ENCODE peak calls at places on chromosomes 1 and 21, in four cellular contexts. S is body of pancreas, D is IMR-90, W is T-helper 9 cell. H is an unnamed sample.

GRCh38 chr1:96409689-96410088 is 311.9 kb upstream of the PTBP2 start:
- DNase-seq in S (no peak), D (no peak), W (no peak), H (no peak)

GRCh38 chr21:46049890-46050650 is 47.8 kb upstream of the COL6A2 start:
- DNase-seq in S (no peak), D (no peak), W (no peak), H (peak; percentile 38)

GRCh38 chr21:42389449-42389835 is 6.4 kb downstream of the TMPRSS3 start:
- DNase-seq in S (peak; percentile 54), D (no peak), W (no peak), H (no peak)

GRCh38 chr1:6358757-6359567 is 34.6 kb downstream of the ACOT7 start:
- DNase-seq in S (peak; percentile 34), D (peak; percentile 86), W (peak; percentile 55), H (peak; percentile 69)

GRCh38 chr1:26372039-26372438 is 511 bp downstream of the ZNF683 start:
- DNase-seq in S (no peak), D (no peak), W (no peak), H (no peak)

GRCh38 chr1:246795094-246795671 is 71.0 kb downstream of the SCCPDH start:
- DNase-seq in S (no peak), D (no peak), W (no peak), H (no peak)

GRCh38 chr1:28163496-28164120 is 12.9 kb downstream of the PTAFR start:
- DNase-seq in S (no peak), D (peak; percentile 16), W (no peak), H (peak; percentile 16)

GRCh38 chr1:31664528-31664927 is 19.9 kb upstream of the PEF1 start:
- DNase-seq in S (no peak), D (no peak), W (no peak), H (no peak)

GRCh38 chr1:226560243-226560642 is 11.7 kb downstream of the STUM start:
- DNase-seq in S (no peak), D (no peak), W (no peak), H (no peak)

GRCh38 chr1:17121881-17122280 is 2.6 kb upstream of the PADI2 start:
- DNase-seq in S (no peak), D (peak; percentile 61), W (no peak), H (peak; percentile 9)

GRCh38 chr1:243819438-243819839 is 30.6 kb downstream of the AKT3 start:
- DNase-seq in S (no peak), D (no peak), W (no peak), H (no peak)

GRCh38 chr1:168331569-168331968 is 50.9 kb downstream of the TBX19 start:
- DNase-seq in S (no peak), D (no peak), W (no peak), H (no peak)

GRCh38 chr1:3067301-3067670 is 1.7 kb upstream of the PRDM16 start:
- DNase-seq in S (no peak), D (no peak), W (no peak), H (no peak)

H was measured in astrocyte of the spinal cord.